ENCODE peak calls at places on chromosomes 13 and 19, in eight cellular contexts. G is fibroblast of gingiva; U is activated CD8-positive, alpha-beta T cell treated with anti-CD3 and anti-CD28 coated beads for 36 hours; Y is immature natural killer cell; Z is NCI-H2081; V is uterus; D is progenitor cell of endocrine pancreas; C is activated naive CD8-positive, alpha-beta T cell treated with anti-CD3 and anti-CD28 coated beads, Interleukin-2, amount 10 ng/mL, durations not matched to agents 7 days and 5 days. X is an unnamed sample.

GRCh38 chr19:41172297-41173164 is 20.5 kb upstream of the CYP2S1 start:
- DNase-seq in G (no peak), U (no peak), Y (no peak), Z (no peak), V (no peak), D (no peak), C (no peak), X (no peak)

GRCh38 chr19:51690359-51691121 is 2.6 kb upstream of the SPACA6 start:
- DNase-seq in G (peak; percentile 61), U (peak; percentile 79), Y (no peak), Z (no peak), V (peak; percentile 79), D (peak; percentile 40), C (peak; percentile 58), X (peak; percentile 42)

GRCh38 chr19:41456342-41456918 is 13.5 kb downstream of the ERICH4 start:
- DNase-seq in G (peak; percentile 31), U (no peak), Y (no peak), Z (no peak), V (peak; percentile 44), D (no peak), C (no peak), X (no peak)

GRCh38 chr13:96223231-96223630 is 133.3 kb downstream of the HS6ST3 start:
- DNase-seq in G (peak; percentile 90), U (no peak), Y (no peak), Z (no peak), V (no peak), D (no peak), C (no peak), X (no peak)

GRCh38 chr13:85864963-85865530 is 65.8 kb upstream of the SLITRK6 start:
- DNase-seq in G (no peak), U (no peak), Y (no peak), Z (peak; percentile 10), V (no peak), D (no peak), C (no peak), X (no peak)

GRCh38 chr19:16094360-16095070 is 17.2 kb upstream of the RAB8A start:
- DNase-seq in G (no peak), U (no peak), Y (no peak), Z (no peak), V (no peak), D (no peak), C (no peak), X (no peak)

GRCh38 chr19:38020331-38020730 is 113.3 kb downstream of the SIPA1L3 start:
- DNase-seq in G (no peak), U (no peak), Y (no peak), Z (no peak), V (no peak), D (no peak), C (no peak), X (no peak)

GRCh38 chr13:21171420-21171819 is 4.9 kb downstream of the SKA3 start:
- DNase-seq in G (no peak), U (no peak), Y (no peak), Z (no peak), V (no peak), D (no peak), C (no peak), X (no peak)

GRCh38 chr19:3509566-3509989 is 3.5 kb downstream of the FZR1 start:
- DNase-seq in G (no peak), U (peak; percentile 63), Y (peak; percentile 18), Z (no peak), V (no peak), D (no peak), C (no peak), X (peak; percentile 24)

GRCh38 chr13:76552807-76553206 is 333.4 kb downstream of the KCTD12 start:
- DNase-seq in G (no peak), U (no peak), Y (no peak), Z (no peak), V (no peak), D (no peak), C (no peak), X (no peak)

GRCh38 chr19:6210721-6211600 is 68.8 kb downstream of the MLLT1 start:
- DNase-seq in G (no peak), U (no peak), Y (no peak), Z (no peak), V (no peak), D (no peak), C (no peak), X (no peak)

GRCh38 chr19:37227996-37228395 is 10.0 kb downstream of the ZNF383 start:
- DNase-seq in G (no peak), U (peak; percentile 57), Y (peak; percentile 28), Z (no peak), V (no peak), D (peak; percentile 23), C (no peak), X (no peak)

GRCh38 chr19:1503089-1503924 is 9.5 kb downstream of the ADAMTSL5 start:
- DNase-seq in G (no peak), U (peak; percentile 87), Y (peak; percentile 45), Z (no peak), V (no peak), D (no peak), C (peak; percentile 83), X (peak; percentile 70)

GRCh38 chr19:35164418-35164817 is 9.9 kb downstream of the FXYD5 start:
- DNase-seq in G (no peak), U (no peak), Y (no peak), Z (no peak), V (no peak), D (no peak), C (no peak), X (no peak)

GRCh38 chr13:69418319-69418718 is 689.3 kb upstream of the ATXN8OS start:
- DNase-seq in G (no peak), U (no peak), Y (no peak), Z (no peak), V (no peak), D (no peak), C (no peak), X (no peak)

GRCh38 chr13:42876810-42877550 is 95.6 kb downstream of the FAM216B start:
- DNase-seq in G (no peak), U (no peak), Y (no peak), Z (no peak), V (no peak), D (no peak), C (no peak), X (no peak)

GRCh38 chr19:3983936-3984583 is 1.2 kb downstream of the EEF2 start:
- DNase-seq in G (peak; percentile 82), U (no peak), Y (peak; percentile 16), Z (peak; percentile 43), V (no peak), D (no peak), C (no peak), X (no peak)

GRCh38 chr13:33453911-33454310 is 168.4 kb upstream of the STARD13 start:
- DNase-seq in G (no peak), U (no peak), Y (no peak), Z (no peak), V (no peak), D (no peak), C (no peak), X (no peak)

GRCh38 chr13:100306042-100306441 is 217.1 kb downstream of the PCCA start:
- DNase-seq in G (no peak), U (no peak), Y (no peak), Z (peak; percentile 80), V (no peak), D (no peak), C (no peak), X (no peak)

GRCh38 chr13:98900442-98900841 is 77.4 kb downstream of the DOCK9 start:
- DNase-seq in G (no peak), U (no peak), Y (no peak), Z (no peak), V (no peak), D (no peak), C (no peak), X (no peak)

GRCh38 chr13:43132911-43133310 is 109.5 kb downstream of the DNAJC15 start:
- DNase-seq in G (no peak), U (no peak), Y (no peak), Z (peak; percentile 81), V (no peak), D (no peak), C (no peak), X (no peak)

GRCh38 chr13:89584058-89584457 is 1763.4 kb upstream of the MIR17HG start:
- DNase-seq in G (peak; percentile 70), U (no peak), Y (no peak), Z (no peak), V (no peak), D (no peak), C (no peak), X (no peak)

GRCh38 chr13:37640499-37640898 is 41.9 kb upstream of the POSTN start:
- DNase-seq in G (peak; percentile 69), U (no peak), Y (no peak), Z (peak; percentile 16), V (no peak), D (no peak), C (no peak), X (no peak)

GRCh38 chr13:50892162-50892944 is 17.2 kb upstream of the RNASEH2B start:
- DNase-seq in G (no peak), U (peak; percentile 59), Y (no peak), Z (no peak), V (no peak), D (no peak), C (peak; percentile 50), X (peak; percentile 8)

GRCh38 chr13:50403311-50403710 is 388.1 kb downstream of the KCNRG start:
- DNase-seq in G (no peak), U (no peak), Y (no peak), Z (peak; percentile 58), V (no peak), D (no peak), C (no peak), X (no peak)

GRCh38 chr13:35732565-35732964 is 256.1 kb upstream of the MAB21L1 start:
- DNase-seq in G (no peak), U (no peak), Y (no peak), Z (no peak), V (no peak), D (no peak), C (no peak), X (no peak)

GRCh38 chr19:3503036-3503572 is 2.6 kb upstream of the DOHH start:
- DNase-seq in G (no peak), U (no peak), Y (no peak), Z (no peak), V (no peak), D (no peak), C (no peak), X (no peak)

GRCh38 chr13:22837980-22838615 is 342.7 kb upstream of the SGCG start:
- DNase-seq in G (no peak), U (no peak), Y (no peak), Z (no peak), V (no peak), D (no peak), C (no peak), X (no peak)

GRCh38 chr13:111403266-111403665 is 82.8 kb downstream of the TEX29 start:
- DNase-seq in G (no peak), U (no peak), Y (no peak), Z (no peak), V (no peak), D (no peak), C (no peak), X (no peak)

GRCh38 chr19:54422136-54422535 is 6.9 kb downstream of the TTYH1 start:
- DNase-seq in G (no peak), U (no peak), Y (no peak), Z (no peak), V (no peak), D (no peak), C (no peak), X (no peak)

GRCh38 chr13:29619995-29620394 is 24.5 kb upstream of the SLC7A1 start:
- DNase-seq in G (no peak), U (no peak), Y (no peak), Z (no peak), V (no peak), D (no peak), C (no peak), X (no peak)

GRCh38 chr13:79311456-79311855 is 94.6 kb downstream of the RBM26 start:
- DNase-seq in G (no peak), U (no peak), Y (no peak), Z (no peak), V (no peak), D (no peak), C (no peak), X (no peak)

GRCh38 chr13:41962994-41963393 is 2.1 kb upstream of the VWA8 start:
- DNase-seq in G (no peak), U (peak; percentile 22), Y (no peak), Z (no peak), V (no peak), D (no peak), C (no peak), X (no peak)

GRCh38 chr19:50003810-50004419 is 21.3 kb downstream of the VRK3 start:
- DNase-seq in G (peak; percentile 91), U (peak; percentile 73), Y (peak; percentile 55), Z (no peak), V (peak; percentile 77), D (no peak), C (no peak), X (peak; percentile 26)